ENCODE peak calls at places on chromosomes 4 and X, in six cellular contexts. J, N, B, Y, F and O are unnamed samples.

GRCh38 chr4:161332696-161333095 is 831.1 kb downstream of the FSTL5 start:
- DNase-seq in J (no peak), N (no peak), B (no peak), Y (no peak), F (no peak), O (no peak)

GRCh38 chr4:142080960-142081359 is 444.6 kb downstream of the IL15 start:
- DNase-seq in J (no peak), N (no peak), B (no peak), Y (no peak), F (peak), O (no peak)

GRCh38 chr4:171785392-171785791 is 27.8 kb upstream of the GALNTL6 start:
- DNase-seq in J (no peak), N (no peak), B (no peak), Y (no peak), F (no peak), O (no peak)

GRCh38 chr4:99002274-99002673 is 6.8 kb downstream of the METAP1 start:
- DNase-seq in J (no peak), N (no peak), B (no peak), Y (no peak), F (no peak), O (no peak)

GRCh38 chr4:26031704-26032103 is 117.7 kb downstream of the SMIM20 start:
- DNase-seq in J (no peak), N (no peak), B (no peak), Y (no peak), F (no peak), O (no peak)

GRCh38 chr4:213971-214370 is 89.7 kb downstream of the ZNF718 start:
- DNase-seq in J (no peak), N (no peak), B (no peak), Y (no peak), F (peak), O (no peak)

GRCh38 chrX:68307767-68308166 is 125.5 kb downstream of the OPHN1 start:
- DNase-seq in J (no peak), N (no peak), B (no peak), Y (no peak), F (no peak), O (peak)

GRCh38 chr4:11605597-11605996 is 176.9 kb upstream of the HS3ST1 start:
- DNase-seq in J (no peak), N (no peak), B (no peak), Y (no peak), F (no peak), O (no peak)

GRCh38 chr4:15575951-15576350 is 79.2 kb downstream of the FBXL5 start:
- DNase-seq in J (peak), N (no peak), B (no peak), Y (no peak), F (no peak), O (no peak)

GRCh38 chrX:48835524-48836329 is at the start of gene PCSK1N:
- DNase-seq in J (peak), N (peak), B (peak), Y (no peak), F (peak), O (no peak)

GRCh38 chr4:154415313-154415712 is 76.3 kb downstream of the DCHS2 start:
- DNase-seq in J (no peak), N (no peak), B (no peak), Y (no peak), F (peak), O (peak)

GRCh38 chr4:26127001-26127400 is 193.8 kb upstream of the RBPJ start:
- DNase-seq in J (no peak), N (no peak), B (no peak), Y (no peak), F (no peak), O (no peak)

GRCh38 chr4:153257151-153257620 is 52.9 kb downstream of the TRIM2 start:
- DNase-seq in J (peak), N (no peak), B (no peak), Y (no peak), F (peak), O (no peak)

GRCh38 chr4:54229631-54230478 is 762 bp downstream of the PDGFRA start:
- DNase-seq in J (peak), N (no peak), B (no peak), Y (no peak), F (peak), O (no peak)

GRCh38 chr4:2799971-2800690 is 7.2 kb downstream of the SH3BP2 start:
- DNase-seq in J (no peak), N (no peak), B (peak), Y (no peak), F (no peak), O (no peak)

GRCh38 chr4:4254666-4255065 is 6.6 kb upstream of the TMEM128 start:
- DNase-seq in J (no peak), N (no peak), B (no peak), Y (no peak), F (no peak), O (no peak)

GRCh38 chrX:112235547-112235946 is 153.0 kb upstream of the TRPC5 start:
- DNase-seq in J (no peak), N (no peak), B (peak), Y (no peak), F (no peak), O (no peak)

GRCh38 chr4:118992149-118992548 is 103.5 kb downstream of the SYNPO2 start:
- DNase-seq in J (no peak), N (no peak), B (no peak), Y (no peak), F (no peak), O (no peak)
- H3K27ac ChIP-seq in J (no peak), N (no peak), B (no peak), Y (peak), F (no peak), O (no peak)

DNA sequence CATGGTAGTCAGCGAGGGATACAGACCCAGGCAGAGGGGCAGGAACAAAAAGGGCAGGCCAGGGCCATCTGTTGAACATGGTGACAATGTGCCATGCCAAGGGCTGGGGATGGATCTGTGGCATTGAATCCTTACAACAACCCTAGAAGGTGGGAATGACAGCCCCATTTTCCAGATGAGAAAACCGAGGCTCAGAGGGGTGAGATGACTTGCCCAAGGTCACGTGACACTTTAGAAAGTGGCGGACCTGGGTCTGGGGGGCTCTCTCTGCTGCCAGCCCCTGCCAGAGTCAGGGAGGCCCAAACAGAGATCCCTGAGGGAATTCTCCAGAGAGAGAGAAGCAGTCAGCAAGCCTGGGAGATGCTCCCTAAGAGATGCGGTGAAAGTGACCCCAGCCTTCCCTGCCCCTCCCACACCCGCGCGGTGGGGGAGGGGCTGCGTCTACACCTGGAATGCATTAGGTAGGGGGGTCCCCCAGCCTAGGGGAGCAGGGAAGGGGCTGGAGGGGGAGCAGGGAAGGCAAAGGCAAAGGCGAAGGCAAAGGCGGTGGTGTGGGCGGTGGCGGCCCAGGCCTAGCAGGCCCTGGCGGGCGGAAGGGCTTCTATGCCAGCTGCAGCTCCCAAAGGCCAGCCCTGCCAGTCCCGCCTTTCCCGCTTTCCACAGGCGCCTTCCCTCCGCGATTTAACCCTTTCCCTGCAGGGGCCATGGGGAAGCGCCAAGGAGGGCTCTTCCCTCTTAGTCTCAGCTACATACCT is 13.0 kb downstream of the FGD1 start:
- DNase-seq in J (peak), N (no peak), B (no peak), Y (no peak), F (peak), O (no peak)
- H3K27ac ChIP-seq in J (no peak), N (no peak), B (no peak), Y (peak), F (peak), O (no peak)

DNA sequence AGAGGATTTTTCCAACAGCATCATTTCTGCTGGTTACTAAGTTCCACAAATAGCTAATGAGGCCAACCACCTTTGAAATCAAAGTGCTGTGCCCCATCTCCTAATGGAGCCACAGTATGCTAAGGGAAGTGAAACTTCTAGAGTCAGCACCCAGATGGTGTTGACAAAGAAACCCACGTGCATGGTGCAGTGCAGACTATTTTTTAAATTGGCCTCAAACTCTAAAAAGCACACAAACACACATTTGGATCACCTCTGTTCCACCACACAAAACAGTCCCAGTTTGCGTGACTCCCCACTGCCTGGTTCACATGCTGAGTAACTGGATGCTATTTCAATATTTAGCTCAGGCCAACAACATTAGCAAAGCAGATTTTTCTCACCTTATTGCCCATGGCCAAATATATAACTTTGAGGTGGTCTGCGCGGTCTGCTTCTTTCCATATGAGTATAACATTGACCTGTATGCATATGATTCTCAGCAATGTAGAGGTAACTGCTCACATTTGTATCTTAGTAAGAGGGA is 69.9 kb downstream of the AMELX start:
- DNase-seq in J (no peak), N (no peak), B (peak), Y (no peak), F (no peak), O (no peak)
- H3K27ac ChIP-seq in J (no peak), N (no peak), B (no peak), Y (no peak), F (no peak), O (no peak)

DNA sequence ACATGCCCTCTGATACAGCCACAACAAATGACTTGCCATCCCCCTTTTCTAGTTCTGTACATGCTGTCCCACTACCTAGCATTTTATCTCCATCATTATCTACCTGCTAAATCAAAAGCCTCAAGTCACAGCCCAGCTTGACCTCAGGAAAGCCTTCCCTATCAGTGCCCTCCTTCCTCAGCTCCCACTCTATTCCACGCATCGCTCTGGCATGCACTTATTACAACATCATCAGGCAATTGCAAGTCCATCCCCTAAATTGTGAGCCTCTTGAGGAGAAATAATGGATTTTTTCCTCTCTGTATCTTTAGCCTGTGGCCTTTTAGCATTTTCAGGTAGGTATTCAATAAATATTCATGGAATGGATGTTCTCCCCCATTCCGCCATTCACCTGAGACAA is 5.7 kb downstream of the ARL13A start:
- DNase-seq in J (no peak), N (no peak), B (no peak), Y (no peak), F (no peak), O (no peak)
- H3K27ac ChIP-seq in J (no peak), N (no peak), B (no peak), Y (no peak), F (no peak), O (no peak)

GRCh38 chrX:78923198-78924015 is 21.8 kb upstream of the P2RY10 start:
- DNase-seq in J (no peak), N (no peak), B (no peak), Y (no peak), F (no peak), O (no peak)
- H3K27ac ChIP-seq in J (no peak), N (no peak), B (no peak), Y (no peak), F (no peak), O (no peak)

DNA sequence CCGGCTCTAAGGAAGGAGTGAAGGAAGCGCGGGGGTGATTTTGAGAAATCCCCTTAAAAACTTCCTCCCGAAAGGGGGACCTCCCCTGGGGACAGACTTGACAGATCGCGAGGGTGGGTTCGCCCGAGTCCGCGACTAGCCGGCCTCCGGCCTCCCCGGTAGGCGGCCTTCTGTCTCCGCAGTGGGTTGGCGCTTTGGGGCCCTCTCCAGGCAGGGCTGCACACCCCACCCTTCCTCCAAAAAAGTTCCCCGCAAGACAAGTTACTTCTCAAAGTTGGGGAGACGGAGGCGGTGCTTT is 24.8 kb downstream of the HOPX start:
- DNase-seq in J (peak), N (no peak), B (no peak), Y (no peak), F (peak), O (no peak)
- H3K27ac ChIP-seq in J (no peak), N (no peak), B (no peak), Y (no peak), F (no peak), O (no peak)

DNA sequence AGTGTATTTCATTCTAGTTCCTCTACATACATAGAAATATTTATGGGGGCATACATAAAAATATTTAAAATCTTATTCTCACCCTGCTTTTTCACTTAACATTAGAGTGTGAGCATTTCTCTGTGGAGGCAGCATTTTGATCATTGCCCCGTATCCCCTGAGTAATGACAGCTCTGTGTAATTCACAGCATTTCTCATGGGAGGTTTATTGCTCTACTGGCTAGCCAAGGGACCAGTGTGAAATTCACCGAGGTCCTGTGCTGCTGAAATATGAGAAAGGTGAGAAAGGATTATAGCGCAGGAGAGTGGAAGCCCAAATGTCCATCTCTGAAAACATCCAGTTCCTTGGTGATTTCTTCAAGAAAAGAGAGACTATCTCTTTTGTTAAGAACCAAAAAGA is 22.9 kb downstream of the PDGFC start:
- DNase-seq in J (no peak), N (no peak), B (no peak), Y (no peak), F (no peak), O (no peak)
- H3K27ac ChIP-seq in J (no peak), N (no peak), B (peak), Y (peak), F (no peak), O (no peak)

DNA sequence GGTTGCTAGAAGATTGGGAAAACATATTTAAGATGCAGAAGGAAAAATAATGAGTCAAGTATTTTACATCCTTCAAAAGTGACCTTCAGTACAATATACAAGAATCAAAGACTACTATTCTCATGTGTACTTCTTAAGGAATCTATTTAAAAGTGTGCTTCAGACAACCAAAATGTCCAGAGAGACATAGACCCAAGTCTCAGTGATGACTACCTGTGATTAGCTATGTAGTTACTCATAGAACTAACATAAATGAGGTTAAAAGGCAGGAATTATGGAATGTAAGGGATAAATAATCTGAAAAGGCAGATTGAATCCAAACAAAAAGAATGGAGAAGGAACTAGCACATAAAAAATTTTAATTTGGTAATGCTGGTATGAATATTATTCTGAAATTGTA is 634.7 kb upstream of the FAM241A start:
- DNase-seq in J (no peak), N (no peak), B (no peak), Y (no peak), F (no peak), O (no peak)
- H3K27ac ChIP-seq in J (no peak), N (no peak), B (no peak), Y (no peak), F (no peak), O (no peak)